ENCODE peak calls at places on chromosomes 2 and 18, in nine cellular contexts. I is dermis microvascular lymphatic vessel endothelial cell; Y is pulmonary artery endothelial cell; Z is activated naive CD4-positive, alpha-beta T cell treated with Interleukin-2 at 50 U/mL for 16 hours; M is Daoy; K is activated CD4-positive, alpha-beta T cell treated with anti-CD3 and anti-CD28 coated beads for 24 hours; D is cardiac muscle cell; X is GM12892; T is DMS53. B is an unnamed sample.

GRCh38 chr2:240711296-240711695 is 19.6 kb downstream of the AQP12A start:
- DNase-seq in I (no peak), Y (no peak), Z (no peak), M (no peak), K (no peak), D (no peak), X (no peak), T (no peak), B (no peak)

GRCh38 chr2:168244318-168244717 is 3.1 kb downstream of the STK39 start:
- DNase-seq in I (no peak), Y (no peak), Z (peak; percentile 53), M (peak; percentile 33), K (peak; percentile 22), D (peak; percentile 45), X (no peak), T (peak; percentile 95), B (no peak)

GRCh38 chr2:219273887-219274391 is 5.2 kb upstream of the DNAJB2 start:
- DNase-seq in I (no peak), Y (no peak), Z (no peak), M (peak; percentile 95), K (no peak), D (no peak), X (no peak), T (no peak), B (no peak)

GRCh38 chr2:10269291-10269690 is 33.4 kb upstream of the HPCAL1 start:
- DNase-seq in I (no peak), Y (no peak), Z (no peak), M (no peak), K (no peak), D (no peak), X (no peak), T (no peak), B (no peak)

GRCh38 chr2:190490502-190490901 is 44.0 kb downstream of the NEMP2 start:
- DNase-seq in I (no peak), Y (no peak), Z (no peak), M (no peak), K (no peak), D (no peak), X (no peak), T (no peak), B (no peak)

GRCh38 chr2:206063635-206064034 is 22.3 kb downstream of the INO80D start:
- DNase-seq in I (no peak), Y (no peak), Z (no peak), M (no peak), K (no peak), D (no peak), X (no peak), T (no peak), B (no peak)

GRCh38 chr18:44185981-44186380 is 494.7 kb upstream of the SETBP1 start:
- DNase-seq in I (no peak), Y (no peak), Z (no peak), M (no peak), K (no peak), D (no peak), X (no peak), T (no peak), B (no peak)

GRCh38 chr2:233919938-233920337 is 2.8 kb downstream of the TRPM8 start:
- DNase-seq in I (no peak), Y (no peak), Z (no peak), M (peak; percentile 86), K (no peak), D (no peak), X (no peak), T (peak; percentile 22), B (no peak)

GRCh38 chr18:55415258-55415871 is 172.6 kb downstream of the TCF4 start:
- DNase-seq in I (peak; percentile 83), Y (peak; percentile 77), Z (peak; percentile 62), M (peak; percentile 77), K (peak; percentile 55), D (peak; percentile 88), X (peak; percentile 17), T (peak; percentile 90), B (no peak)

GRCh38 chr2:69917854-69918253 is 2.9 kb downstream of the MXD1 start:
- DNase-seq in I (no peak), Y (peak; percentile 76), Z (no peak), M (peak; percentile 78), K (no peak), D (no peak), X (no peak), T (no peak), B (no peak)

GRCh38 chr18:74510770-74511095 is 14.6 kb downstream of the CNDP2 start:
- DNase-seq in I (no peak), Y (no peak), Z (no peak), M (no peak), K (no peak), D (no peak), X (no peak), T (no peak), B (no peak)

GRCh38 chr2:96860065-96861029 is 2.5 kb upstream of the ANKRD39 start:
- DNase-seq in I (no peak), Y (no peak), Z (peak; percentile 63), M (no peak), K (no peak), D (no peak), X (no peak), T (peak; percentile 58), B (no peak)

GRCh38 chr2:144835634-144836351 is 315.9 kb upstream of the ZEB2 start:
- DNase-seq in I (no peak), Y (peak; percentile 10), Z (no peak), M (no peak), K (no peak), D (no peak), X (no peak), T (no peak), B (no peak)

GRCh38 chr2:16168506-16169264 is 228.3 kb downstream of the MYCN start:
- DNase-seq in I (no peak), Y (no peak), Z (no peak), M (no peak), K (no peak), D (no peak), X (no peak), T (no peak), B (no peak)

GRCh38 chr2:217828336-217828735 is 174.5 kb downstream of the TNS1 start:
- DNase-seq in I (no peak), Y (no peak), Z (no peak), M (no peak), K (no peak), D (no peak), X (no peak), T (no peak), B (no peak)

GRCh38 chr2:11505652-11506610 is 27.9 kb upstream of the GREB1 start:
- DNase-seq in I (no peak), Y (no peak), Z (no peak), M (peak; percentile 79), K (no peak), D (no peak), X (no peak), T (peak; percentile 59), B (no peak)

GRCh38 chr2:126315840-126316239 is 340.1 kb upstream of the GYPC start:
- DNase-seq in I (no peak), Y (no peak), Z (no peak), M (no peak), K (no peak), D (no peak), X (no peak), T (no peak), B (no peak)

GRCh38 chr2:182426915-182427233 is at the start of gene PDE1A:
- DNase-seq in I (no peak), Y (no peak), Z (no peak), M (no peak), K (no peak), D (no peak), X (no peak), T (no peak), B (no peak)

GRCh38 chr18:3115430-3116025 is 102.6 kb upstream of the LPIN2 start:
- DNase-seq in I (no peak), Y (no peak), Z (no peak), M (no peak), K (no peak), D (no peak), X (no peak), T (peak; percentile 91), B (no peak)

GRCh38 chr2:75303227-75303626 is 103.9 kb upstream of the TACR1 start:
- DNase-seq in I (no peak), Y (no peak), Z (no peak), M (no peak), K (no peak), D (no peak), X (no peak), T (peak; percentile 18), B (no peak)

B was measured in GM12891.